ENCODE peak calls at places on chromosomes 4 and X, in six cellular contexts. G, B, K, Z, N and I are unnamed samples.

GRCh38 chr4:10057023-10057395 is 35.7 kb upstream of the SLC2A9 start:
- DNase-seq in K (no peak), B (no peak), G (no peak), N (no peak), Z (no peak), I (no peak)

GRCh38 chr4:132958457-132959263 is 190.4 kb upstream of the PCDH10 start:
- DNase-seq in Z (no peak), K (no peak), B (no peak), N (no peak), G (no peak), I (no peak)

GRCh38 chrX:137354851-137355250 is 211.1 kb upstream of the ZIC3 start:
- DNase-seq in G (no peak), B (no peak), Z (no peak), K (no peak), N (no peak), I (no peak)

GRCh38 chr4:7139167-7139979 is 53.0 kb upstream of the SORCS2 start:
- DNase-seq in N (no peak), K (no peak), G (no peak), Z (peak), B (no peak), I (peak)

GRCh38 chr4:154506253-154506652 is 14.7 kb upstream of the DCHS2 start:
- DNase-seq in G (peak), Z (no peak), B (no peak), N (no peak), K (no peak), I (no peak)

GRCh38 chrX:63350551-63350950 is 581 bp downstream of the SPIN4 start:
- DNase-seq in B (no peak), K (peak), Z (no peak), N (no peak), G (peak), I (peak)

GRCh38 chr4:33080262-33080661 is 2360.1 kb downstream of the PCDH7 start:
- DNase-seq in K (no peak), G (no peak), B (no peak), N (no peak), Z (no peak), I (no peak)

GRCh38 chrX:46754450-46755075 is 4.4 kb downstream of the SLC9A7 start:
- DNase-seq in N (no peak), Z (no peak), K (no peak), B (no peak), G (no peak), I (no peak)

GRCh38 chrX:2801223-2801622 is 27.5 kb upstream of the GYG2 start:
- DNase-seq in N (no peak), K (no peak), G (no peak), Z (no peak), B (no peak), I (no peak)

GRCh38 chrX:8784162-8784561 is 17.0 kb downstream of the FAM9A start:
- DNase-seq in N (no peak), B (no peak), G (no peak), K (no peak), Z (no peak), I (peak)

GRCh38 chr4:7052923-7053715 is 9.9 kb downstream of the TADA2B start:
- DNase-seq in Z (no peak), K (peak), B (no peak), G (no peak), N (no peak), I (no peak)

GRCh38 chr4:173746424-173746823 is 216.4 kb upstream of the HAND2 start:
- DNase-seq in G (no peak), B (no peak), K (no peak), Z (no peak), N (no peak), I (no peak)

GRCh38 chr4:52126946-52127345 is 75.8 kb downstream of the SPATA18 start:
- DNase-seq in Z (no peak), N (no peak), K (no peak), B (no peak), G (no peak), I (peak)

GRCh38 chrX:113675278-113675677 is 834.6 kb upstream of the AMOT start:
- DNase-seq in B (no peak), G (no peak), K (no peak), Z (no peak), N (no peak), I (no peak)

GRCh38 chr4:6189511-6189910 is 10.8 kb downstream of the JAKMIP1 start:
- DNase-seq in G (no peak), N (no peak), B (no peak), Z (no peak), K (no peak), I (peak)

GRCh38 chr4:56622176-56622575 is 58.9 kb downstream of the HOPX start:
- DNase-seq in Z (no peak), K (no peak), N (no peak), G (no peak), B (no peak), I (no peak)

GRCh38 chrX:148771440-148771839 is 271.0 kb downstream of the AFF2 start:
- DNase-seq in G (peak), B (no peak), N (no peak), Z (no peak), K (no peak), I (no peak)

GRCh38 chr4:16024009-16024408 is 59.8 kb downstream of the PROM1 start:
- DNase-seq in Z (no peak), K (no peak), G (peak), N (no peak), B (no peak), I (no peak)

GRCh38 chr4:94127707-94128328 is 79.8 kb upstream of the SMARCAD1 start:
- DNase-seq in K (no peak), B (peak), G (peak), Z (no peak), N (no peak), I (peak)

GRCh38 chrX:107551546-107551945 is 76.8 kb upstream of the PRPS1 start:
- DNase-seq in K (no peak), B (no peak), Z (no peak), G (no peak), N (no peak), I (no peak)

GRCh38 chr4:150784305-150784704 is 202.4 kb downstream of the MAB21L2 start:
- DNase-seq in N (no peak), G (no peak), Z (no peak), B (no peak), K (no peak), I (peak)

GRCh38 chr4:7041851-7042696 is 1.1 kb upstream of the TADA2B start:
- DNase-seq in N (no peak), K (peak), B (peak), Z (peak), G (no peak), I (peak)

GRCh38 chrX:153969904-153970397 is 1.7 kb downstream of the HCFC1 start:
- DNase-seq in K (no peak), N (peak), Z (peak), B (no peak), G (peak), I (peak)

GRCh38 chr4:76752911-76753494 is 144.9 kb downstream of the SOWAHB start:
- DNase-seq in N (no peak), G (peak), K (no peak), B (no peak), Z (no peak), I (no peak)

GRCh38 chr4:85724801-85725548 is 250.0 kb downstream of the ARHGAP24 start:
- DNase-seq in B (no peak), G (no peak), Z (no peak), N (no peak), K (no peak), I (no peak)

GRCh38 chrX:152905081-152905420 is 7.2 kb downstream of the ZNF185 start:
- DNase-seq in N (no peak), Z (no peak), K (no peak), G (no peak), B (no peak), I (no peak)

GRCh38 chr4:3516061-3516835 is 16.0 kb downstream of the LRPAP1 start:
- DNase-seq in N (no peak), Z (no peak), G (no peak), K (no peak), B (no peak), I (no peak)

GRCh38 chr4:120816385-120816784 is 106.1 kb downstream of the PRDM5 start:
- DNase-seq in N (no peak), G (no peak), K (no peak), Z (no peak), B (no peak), I (no peak)

GRCh38 chr4:81564025-81564424 is 92.3 kb upstream of the RASGEF1B start:
- DNase-seq in K (no peak), B (no peak), N (no peak), G (no peak), Z (no peak), I (no peak)

GRCh38 chrX:53223955-53224859 is 800 bp downstream of the KDM5C start:
- DNase-seq in Z (peak), K (peak), B (no peak), G (peak), N (peak), I (peak)

GRCh38 chr4:6953751-6954380 is 44.2 kb downstream of the TBC1D14 start:
- DNase-seq in Z (peak), B (no peak), G (no peak), N (no peak), K (no peak), I (peak)

GRCh38 chr4:147727476-147728028 is 4.3 kb upstream of the ARHGAP10 start:
- DNase-seq in Z (no peak), B (no peak), N (no peak), K (no peak), G (no peak), I (no peak)

GRCh38 chrX:19457662-19458061 is 57.6 kb downstream of the MAP3K15 start:
- DNase-seq in K (no peak), G (no peak), N (no peak), Z (no peak), B (no peak), I (no peak)

GRCh38 chr4:40321671-40322131 is 13.4 kb upstream of the CHRNA9 start:
- DNase-seq in N (no peak), Z (no peak), K (no peak), G (peak), B (no peak), I (no peak)

GRCh38 chr4:133474511-133474910 is 325.4 kb downstream of the PCDH10 start:
- DNase-seq in N (no peak), K (no peak), B (no peak), Z (no peak), G (no peak), I (no peak)

GRCh38 chr4:11632488-11632887 is 203.8 kb upstream of the HS3ST1 start:
- DNase-seq in B (no peak), Z (no peak), N (no peak), K (no peak), G (no peak), I (no peak)